ENCODE peak calls at places on chromosomes 3 and 15, in eight cellular contexts. K is Peyer's patch, J is Caco-2, U is OCI-LY7, Z is stomach, O is spleen, L is HCT116, G is SK-N-SH. D is an unnamed sample. For H3K4me1, the result is how much of the 10 kb centered on the place peaks cover.

GRCh38 chr3:69065318-69065964 is 13.3 kb upstream of the TMF1 start:
- DNase-seq in U (no peak), J (no peak), G (no peak), L (no peak), Z (no peak), O (no peak), K (no peak), D (no peak)

GRCh38 chr15:88989578-88989977 is 76.4 kb upstream of the MFGE8 start:
- DNase-seq in Z (no peak), J (no peak), G (no peak), K (no peak), O (no peak), L (no peak), U (no peak), D (peak)

GRCh38 chr3:161415506-161416231 is 44.4 kb upstream of the SPTSSB start:
- DNase-seq in O (no peak), L (no peak), U (no peak), Z (peak), G (no peak), K (no peak), J (no peak), D (peak)

GRCh38 chr15:95799286-95800187 is 531.0 kb upstream of the NR2F2 start:
- DNase-seq in K (no peak), Z (no peak), O (no peak), U (no peak), J (no peak), G (no peak), L (no peak), D (peak)

GRCh38 chr15:70795311-70795665 is 31.9 kb upstream of the UACA start:
- DNase-seq in K (no peak), U (no peak), J (no peak), O (no peak), Z (no peak), G (no peak), L (peak), D (peak)

GRCh38 chr3:48294611-48295263 is 38.7 kb downstream of the SPINK8 start:
- DNase-seq in O (no peak), L (no peak), J (no peak), G (no peak), Z (no peak), K (no peak), U (no peak), D (no peak)

GRCh38 chr3:110846971-110847370 is 224.6 kb upstream of the NECTIN3 start:
- DNase-seq in G (no peak), J (no peak), L (no peak), U (no peak), K (no peak), Z (no peak), O (no peak), D (no peak)

GRCh38 chr3:141405581-141405980 is 37.3 kb downstream of the ZBTB38 start:
- DNase-seq in K (no peak), G (no peak), L (no peak), J (no peak), O (no peak), Z (no peak), U (no peak), D (no peak)

GRCh38 chr15:76235186-76235826 is 76.0 kb downstream of the ETFA start:
- DNase-seq in K (no peak), J (no peak), U (peak), G (peak), O (no peak), L (peak), Z (no peak), D (peak)

GRCh38 chr15:67086650-67086941 is 21.2 kb downstream of the SMAD3 start:
- DNase-seq in O (no peak), J (no peak), K (no peak), U (no peak), L (no peak), Z (no peak), G (no peak), D (no peak)

GRCh38 chr3:29533992-29534391 is 253.1 kb downstream of the RBMS3 start:
- DNase-seq in U (no peak), O (no peak), K (no peak), L (no peak), Z (no peak), G (no peak), J (no peak), D (no peak)

GRCh38 chr15:24676431-24676830 is 856 bp downstream of the NPAP1 start:
- DNase-seq in O (no peak), G (no peak), L (no peak), U (no peak), J (no peak), K (no peak), Z (no peak), D (no peak)

GRCh38 chr3:43540625-43541024 is 81.2 kb downstream of the ANO10 start:
- DNase-seq in O (no peak), K (no peak), J (no peak), U (no peak), G (no peak), Z (no peak), L (no peak), D (no peak)

GRCh38 chr3:181212271-181212670 is 222.7 kb upstream of the DNAJC19 start:
- DNase-seq in O (no peak), K (no peak), Z (no peak), J (no peak), G (no peak), L (no peak), U (no peak), D (peak)

GRCh38 chr3:42024578-42025387 is 62.9 kb upstream of the ULK4 start:
- DNase-seq in J (no peak), Z (no peak), L (no peak), U (no peak), G (peak), O (no peak), K (no peak), D (no peak)

GRCh38 chr15:77784361-77785292 is 151.9 kb upstream of the LINGO1 start:
- DNase-seq in G (peak), Z (no peak), L (peak), K (no peak), U (peak), J (no peak), O (no peak), D (no peak)

GRCh38 chr15:40766906-40767837 is 2.6 kb upstream of the C15orf62 start:
- DNase-seq in K (peak), O (no peak), L (no peak), U (no peak), J (no peak), Z (no peak), G (peak), D (peak)
- TF ChIP-seq CTCF in K (no peak), O (no peak), L (no peak), U (no peak), J (no peak), Z (no peak), G (no peak), D (peak)

DNA sequence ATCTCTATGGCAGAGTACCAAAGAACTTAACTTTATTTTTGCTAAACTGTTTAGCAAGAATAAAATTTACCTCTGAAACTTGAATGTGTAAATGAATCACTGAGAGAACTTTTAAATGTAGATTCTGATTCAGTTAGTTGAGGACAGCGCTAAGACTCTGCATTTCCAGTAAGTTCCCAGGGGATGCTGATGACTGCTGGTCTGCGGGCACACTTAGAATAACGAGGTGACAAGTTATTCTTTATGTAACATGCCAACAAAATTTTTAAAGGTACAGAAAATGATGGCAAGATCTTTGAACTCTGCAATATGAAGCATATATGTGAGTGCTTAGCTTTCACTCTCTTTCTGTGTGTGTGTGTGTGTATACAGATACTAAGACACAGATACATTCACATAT is 56.4 kb downstream of the TGFBR2 start:
- DNase-seq in Z (no peak), L (no peak), J (no peak), K (no peak), U (no peak), O (no peak), G (no peak), D (no peak)
- H3K4me1 ChIP-seq in Z (under half), L (half or more), J (half or more), K (under half), U (half or more), O (half or more), G (half or more), D (under half)

GRCh38 chr15:57377478-57377847 is 1.2 kb downstream of the CGNL1 start:
- DNase-seq in J (no peak), K (no peak), Z (no peak), G (no peak), L (peak), U (no peak), O (no peak), D (peak)
- TF ChIP-seq CTCF in J (peak), K (no peak), Z (no peak), G (no peak), L (no peak), U (no peak), O (no peak), D (peak)

GRCh38 chr15:33515121-33515520 is 204.4 kb downstream of the RYR3 start:
- DNase-seq in K (no peak), U (no peak), L (no peak), J (no peak), Z (no peak), G (no peak), O (no peak), D (no peak)

DNA sequence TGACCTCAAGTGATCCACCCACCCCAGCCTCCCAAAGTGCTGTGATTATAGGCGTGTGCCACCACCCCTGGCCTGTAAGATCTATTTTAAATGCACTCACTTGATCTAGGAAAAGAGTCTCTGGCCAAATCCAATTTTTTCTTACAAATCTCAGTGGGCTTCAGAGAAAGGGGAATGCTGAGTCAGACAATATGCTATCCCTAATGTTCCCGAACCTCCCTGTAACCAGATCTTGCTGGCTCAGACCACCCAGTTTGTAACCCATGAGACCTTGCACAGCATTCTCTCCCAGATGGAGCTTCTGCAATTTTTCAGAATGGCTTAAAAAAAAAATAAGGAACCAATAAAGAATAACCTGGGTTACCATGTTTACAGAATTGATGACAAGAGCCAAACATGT is 205.8 kb downstream of the RYR3 start:
- DNase-seq in G (no peak), O (no peak), J (no peak), K (no peak), Z (no peak), L (no peak), U (no peak), D (no peak)
- H3K4me1 ChIP-seq in G (under half), O (under half), J (under half), K (under half), Z (under half), L (under half), U (under half), D (under half)

GRCh38 chr3:40258555-40258954 is 51.0 kb upstream of the EIF1B start:
- DNase-seq in G (no peak), O (no peak), Z (no peak), K (no peak), L (peak), U (no peak), J (no peak), D (peak)
- TF ChIP-seq CTCF in G (peak), O (no peak), Z (no peak), K (no peak), L (peak), U (no peak), J (no peak), D (peak)

DNA sequence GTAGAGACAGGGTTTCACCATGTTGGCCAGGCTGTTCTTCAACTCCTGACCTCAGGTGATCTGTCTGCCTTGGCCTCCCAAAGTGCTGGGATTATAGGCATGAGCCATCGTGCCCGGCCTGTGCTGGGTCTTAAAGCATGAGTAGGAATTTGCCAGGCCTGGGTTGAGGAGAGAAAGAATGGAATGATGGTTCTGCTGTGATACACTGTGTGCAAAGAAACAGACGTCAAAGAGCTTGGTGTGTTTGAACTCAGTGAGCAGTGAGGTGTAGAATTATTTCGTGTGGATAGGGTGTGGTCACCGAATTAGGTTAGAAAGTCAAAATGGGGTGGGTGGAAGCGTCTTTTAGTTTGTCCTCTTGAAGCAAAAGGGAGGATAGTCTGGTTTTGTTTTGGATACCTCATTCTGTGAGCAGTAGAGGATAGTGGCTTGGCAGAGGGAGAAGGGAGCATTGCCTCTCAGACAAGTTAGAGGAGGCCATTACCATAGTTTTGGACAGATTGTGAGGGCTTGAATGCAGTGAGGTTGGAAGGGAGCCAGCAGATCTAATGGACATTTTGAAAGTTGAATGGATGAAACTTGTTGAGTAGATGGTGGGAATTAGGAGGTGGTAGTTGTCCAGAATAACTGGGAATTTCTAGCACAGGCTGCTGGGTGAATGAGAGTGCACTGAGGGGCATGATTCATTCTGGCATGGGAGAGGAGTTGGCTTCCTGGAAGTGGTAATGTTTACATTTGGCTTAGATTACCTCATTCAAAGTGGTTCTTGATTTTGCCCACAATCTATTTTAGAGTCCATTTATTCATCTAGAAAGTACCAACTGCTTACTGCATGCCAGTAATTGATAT is 27.2 kb downstream of the AKAP13 start:
- DNase-seq in U (no peak), K (no peak), O (no peak), L (no peak), J (no peak), Z (no peak), G (no peak), D (peak)
- H3K4me1 ChIP-seq in U (half or more), K (under half), O (half or more), L (under half), J (under half), Z (under half), G (under half), D (under half)

GRCh38 chr15:101445562-101446526 is 43.7 kb downstream of the PCSK6 start:
- DNase-seq in L (no peak), J (no peak), Z (peak), U (no peak), G (no peak), K (no peak), O (peak), D (peak)
- TF ChIP-seq CTCF in L (no peak), J (no peak), Z (no peak), U (no peak), G (no peak), K (no peak), O (no peak), D (no peak)

DNA sequence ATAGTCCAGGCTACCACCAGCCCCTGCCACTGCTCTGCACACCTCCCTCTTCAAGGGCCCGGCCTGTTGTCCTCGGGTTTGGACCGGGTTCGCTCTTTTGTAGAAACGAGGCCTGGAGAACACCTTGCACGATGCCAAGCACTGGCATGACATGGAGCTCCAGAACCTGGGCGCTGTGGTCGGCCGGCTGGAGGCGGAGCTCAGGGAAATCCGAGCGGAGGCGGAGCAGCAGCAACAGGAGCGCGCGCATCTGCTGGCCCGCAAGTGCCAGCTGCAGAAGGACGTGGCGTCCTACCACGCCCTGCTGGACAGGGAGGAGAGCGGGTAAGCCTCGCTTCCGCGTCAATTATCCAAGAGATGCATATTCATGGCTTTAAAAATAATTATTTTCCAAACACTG is 72.4 kb downstream of the BFSP2 start:
- DNase-seq in Z (no peak), J (no peak), U (no peak), L (no peak), G (no peak), O (no peak), K (no peak), D (no peak)
- H3K4me1 ChIP-seq in Z (under half), J (half or more), U (half or more), L (under half), G (under half), O (half or more), K (under half), D (under half)

GRCh38 chr3:186589115-186589514 is 18.6 kb downstream of the DNAJB11 start:
- DNase-seq in J (no peak), G (no peak), O (no peak), Z (no peak), L (no peak), U (peak), K (no peak), D (peak)
- TF ChIP-seq CTCF in J (peak), G (peak), O (no peak), Z (no peak), L (peak), U (peak), K (no peak), D (peak)

GRCh38 chr3:178078933-178079332 is 457.3 kb upstream of the KCNMB2 start:
- DNase-seq in U (no peak), Z (no peak), K (no peak), L (no peak), O (no peak), J (no peak), G (no peak), D (no peak)
- H3K4me1 ChIP-seq in U (under half), Z (under half), K (under half), L (under half), O (under half), J (under half), G (under half), D (under half)

D was measured in foreskin keratinocyte.